ENCODE peak calls at places on chromosomes 5 and 9, in five cellular contexts. I, L, E, R and M are unnamed samples.
A peak's percentile ranks its signal among the peaks of the same experiment; 100 is the strongest.

GRCh38 chr5:136781464-136781863 is 416.1 kb upstream of the TRPC7 start:
- DNase-seq in I (no peak), L (no peak), E (no peak), R (no peak), M (no peak)

GRCh38 chr5:133203317-133204305 is 151.8 kb downstream of the HSPA4 start:
- DNase-seq in I (no peak), L (no peak), E (no peak), R (no peak), M (no peak)

GRCh38 chr9:92947268-92948031 is at the start of gene FGD3:
- DNase-seq in I (peak; percentile 46), L (no peak), E (no peak), R (no peak), M (no peak)

GRCh38 chr9:19201899-19202891 is 28.3 kb upstream of the DENND4C start:
- DNase-seq in I (peak; percentile 31), L (peak; percentile 19), E (peak; percentile 92), R (peak; percentile 24), M (no peak)

GRCh38 chr9:138013836-138014569 is 136.4 kb downstream of the CACNA1B start:
- DNase-seq in I (no peak), L (no peak), E (no peak), R (no peak), M (no peak)

GRCh38 chr9:117958726-117959125 is 254.5 kb downstream of the TLR4 start:
- DNase-seq in I (peak; percentile 56), L (no peak), E (no peak), R (no peak), M (no peak)

GRCh38 chr9:118558891-118559290 is 810.3 kb downstream of the BRINP1 start:
- DNase-seq in I (no peak), L (no peak), E (no peak), R (no peak), M (no peak)

GRCh38 chr9:126702501-126703329 is 89.0 kb downstream of the LMX1B start:
- DNase-seq in I (peak; percentile 69), L (no peak), E (no peak), R (peak; percentile 80), M (no peak)

GRCh38 chr5:10703676-10704075 is 57.4 kb downstream of the DAP start:
- DNase-seq in I (no peak), L (no peak), E (no peak), R (no peak), M (no peak)

GRCh38 chr5:41747291-41747690 is 122.9 kb downstream of the OXCT1 start:
- DNase-seq in I (no peak), L (no peak), E (no peak), R (no peak), M (no peak)

GRCh38 chr5:82551840-82552385 is 273.8 kb upstream of the RPS23 start:
- DNase-seq in I (no peak), L (no peak), E (no peak), R (no peak), M (no peak)

GRCh38 chr5:132064738-132065331 is 4.4 kb downstream of the IL3 start:
- DNase-seq in I (peak; percentile 89), L (peak; percentile 78), E (peak; percentile 52), R (peak; percentile 83), M (peak; percentile 45)

GRCh38 chr5:123454236-123454911 is 31.2 kb upstream of the CEP120 start:
- DNase-seq in I (no peak), L (no peak), E (no peak), R (peak; percentile 24), M (no peak)

GRCh38 chr9:100869321-100869720 is 159.2 kb upstream of the PLPPR1 start:
- DNase-seq in I (no peak), L (no peak), E (no peak), R (no peak), M (no peak)

GRCh38 chr5:177362871-177363507 is 5.3 kb downstream of the RGS14 start:
- DNase-seq in I (peak; percentile 87), L (peak; percentile 47), E (no peak), R (peak; percentile 86), M (no peak)

GRCh38 chr5:122262107-122262506 is 49.9 kb upstream of the SNCAIP start:
- DNase-seq in I (no peak), L (no peak), E (no peak), R (no peak), M (no peak)

GRCh38 chr5:173872887-173873286 is 15.3 kb upstream of the CPEB4 start:
- DNase-seq in I (no peak), L (no peak), E (peak; percentile 26), R (no peak), M (no peak)

GRCh38 chr5:83124593-83124992 is 47.2 kb downstream of the XRCC4 start:
- DNase-seq in I (no peak), L (no peak), E (peak; percentile 94), R (no peak), M (no peak)

GRCh38 chr9:5392285-5392684 is 45.4 kb downstream of the PLGRKT start:
- DNase-seq in I (no peak), L (no peak), E (no peak), R (no peak), M (no peak)

GRCh38 chr5:11251242-11251641 is 490.2 kb upstream of the DAP start:
- DNase-seq in I (peak; percentile 9), L (no peak), E (peak; percentile 1), R (no peak), M (no peak)

GRCh38 chr5:63820557-63820956 is 141.7 kb downstream of the HTR1A start:
- DNase-seq in I (no peak), L (no peak), E (no peak), R (no peak), M (no peak)

GRCh38 chr5:126235628-126236027 is 187.6 kb upstream of the GRAMD2B start:
- DNase-seq in I (no peak), L (no peak), E (no peak), R (no peak), M (no peak)

GRCh38 chr9:100011062-100011681 is 87.6 kb downstream of the ERP44 start:
- DNase-seq in I (peak; percentile 79), L (peak; percentile 72), E (peak; percentile 59), R (peak; percentile 48), M (peak; percentile 38)

GRCh38 chr9:16085167-16085718 is 532.4 kb downstream of the CCDC171 start:
- DNase-seq in I (no peak), L (no peak), E (no peak), R (no peak), M (no peak)

GRCh38 chr5:124193371-124193789 is 553.1 kb downstream of the ZNF608 start:
- DNase-seq in I (no peak), L (no peak), E (no peak), R (no peak), M (no peak)

GRCh38 chr9:78316151-78316892 is 19.4 kb downstream of the PSAT1 start:
- DNase-seq in I (no peak), L (no peak), E (no peak), R (no peak), M (no peak)

GRCh38 chr5:177403194-177403825 is 2.8 kb upstream of the PFN3 start:
- DNase-seq in I (peak; percentile 65), L (peak; percentile 59), E (no peak), R (peak; percentile 39), M (no peak)

GRCh38 chr5:176609724-176610429 is at the start of gene GPRIN1:
- DNase-seq in I (peak; percentile 79), L (peak; percentile 50), E (peak; percentile 24), R (peak; percentile 95), M (no peak)

GRCh38 chr9:4243877-4244812 is 55.7 kb downstream of the GLIS3 start:
- DNase-seq in I (no peak), L (no peak), E (no peak), R (no peak), M (no peak)
- TF ChIP-seq JUNB in I (no peak), L (no peak), E (no peak), R (no peak), M (no peak)

GRCh38 chr9:120532891-120533290 is 47.1 kb downstream of the CDK5RAP2 start:
- DNase-seq in I (no peak), L (no peak), E (no peak), R (no peak), M (no peak)
- TF ChIP-seq JUNB in I (no peak), L (no peak), E (no peak), R (no peak), M (no peak)

GRCh38 chr9:75156838-75157237 is 68.5 kb downstream of the OSTF1 start:
- DNase-seq in I (no peak), L (no peak), E (no peak), R (no peak), M (no peak)

GRCh38 chr9:75150512-75150911 is 62.2 kb downstream of the OSTF1 start:
- DNase-seq in I (no peak), L (no peak), E (no peak), R (no peak), M (no peak)

GRCh38 chr9:75148551-75148950 is 60.2 kb downstream of the OSTF1 start:
- DNase-seq in I (no peak), L (no peak), E (no peak), R (no peak), M (no peak)

GRCh38 chr9:75149841-75150241 is 61.5 kb downstream of the OSTF1 start:
- DNase-seq in I (no peak), L (no peak), E (no peak), R (no peak), M (no peak)

GRCh38 chr9:75152416-75152815 is 64.1 kb downstream of the OSTF1 start:
- DNase-seq in I (no peak), L (no peak), E (no peak), R (no peak), M (no peak)
- TF ChIP-seq JUNB in I (no peak), L (no peak), E (no peak), R (no peak), M (no peak)

GRCh38 chr9:80648336-80648735 is 1041.0 kb downstream of the TLE1 start:
- DNase-seq in I (no peak), L (no peak), E (no peak), R (no peak), M (no peak)

GRCh38 chr9:80649496-80649895 is 1039.9 kb downstream of the TLE1 start:
- DNase-seq in I (no peak), L (no peak), E (no peak), R (no peak), M (no peak)

GRCh38 chr9:80646211-80646610 is 1043.1 kb downstream of the TLE1 start:
- DNase-seq in I (no peak), L (no peak), E (no peak), R (no peak), M (no peak)

GRCh38 chr9:80650964-80651555 is 1038.3 kb downstream of the TLE1 start:
- DNase-seq in I (no peak), L (no peak), E (no peak), R (no peak), M (no peak)

GRCh38 chr9:80649001-80649420 is 1040.3 kb downstream of the TLE1 start:
- DNase-seq in I (peak; percentile 5), L (no peak), E (no peak), R (no peak), M (no peak)
- TF ChIP-seq JUNB in I (no peak), L (no peak), E (no peak), R (no peak), M (no peak)

GRCh38 chr9:116238225-116238624 is 84.6 kb downstream of the PAPPA start:
- DNase-seq in I (no peak), L (peak; percentile 84), E (no peak), R (no peak), M (no peak)
- TF ChIP-seq JUNB in I (no peak), L (peak; percentile 81), E (no peak), R (no peak), M (no peak)